ENCODE peak calls at places on chromosomes 1 and 21, in ten cellular contexts. One of them, this sample, is unnamed.

GRCh38 chr1:171087896-171088295 is 2.8 kb upstream of the FMO3 start:
- ATAC-seq in IMR-90: no peak
- ATAC-seq in gastrocnemius medialis: no peak
- ATAC-seq in lung: no peak
- ATAC-seq in psoas muscle: no peak
- ATAC-seq in RWPE2: no peak
- ATAC-seq in A549: no peak
- ATAC-seq in pancreas: no peak
- ATAC-seq in upper lobe of right lung: no peak
- ATAC-seq in heart right ventricle: no peak
- ATAC-seq in this sample: no peak

GRCh38 chr21:36186506-36187399 is 30.1 kb downstream of the DOP1B start:
- ATAC-seq in upper lobe of right lung: peak
- ATAC-seq in psoas muscle: no peak
- ATAC-seq in A549: no peak
- ATAC-seq in gastrocnemius medialis: no peak
- ATAC-seq in IMR-90: no peak
- ATAC-seq in lung: no peak
- ATAC-seq in pancreas: no peak
- ATAC-seq in heart right ventricle: peak
- ATAC-seq in RWPE2: no peak
- ATAC-seq in this sample: no peak

GRCh38 chr1:226643701-226644540 is 95.2 kb downstream of the ITPKB start:
- ATAC-seq in gastrocnemius medialis: no peak
- ATAC-seq in pancreas: no peak
- ATAC-seq in IMR-90: no peak
- ATAC-seq in psoas muscle: no peak
- ATAC-seq in upper lobe of right lung: peak
- ATAC-seq in RWPE2: no peak
- ATAC-seq in A549: no peak
- ATAC-seq in lung: no peak
- ATAC-seq in heart right ventricle: no peak
- ATAC-seq in this sample: no peak

GRCh38 chr21:20451051-20451450 is 547.2 kb upstream of the NCAM2 start:
- ATAC-seq in psoas muscle: no peak
- ATAC-seq in gastrocnemius medialis: no peak
- ATAC-seq in upper lobe of right lung: no peak
- ATAC-seq in RWPE2: peak
- ATAC-seq in heart right ventricle: no peak
- ATAC-seq in lung: no peak
- ATAC-seq in pancreas: peak
- ATAC-seq in A549: no peak
- ATAC-seq in IMR-90: no peak
- ATAC-seq in this sample: no peak

GRCh38 chr1:3161130-3161840 is 92.3 kb downstream of the PRDM16 start:
- ATAC-seq in heart right ventricle: no peak
- ATAC-seq in A549: no peak
- ATAC-seq in RWPE2: no peak
- ATAC-seq in upper lobe of right lung: no peak
- ATAC-seq in gastrocnemius medialis: no peak
- ATAC-seq in lung: no peak
- ATAC-seq in pancreas: no peak
- ATAC-seq in psoas muscle: no peak
- ATAC-seq in IMR-90: no peak
- ATAC-seq in this sample: no peak

GRCh38 chr1:21742578-21742977 is 40.4 kb downstream of the USP48 start:
- ATAC-seq in RWPE2: no peak
- ATAC-seq in IMR-90: peak
- ATAC-seq in gastrocnemius medialis: peak
- ATAC-seq in pancreas: no peak
- ATAC-seq in psoas muscle: no peak
- ATAC-seq in upper lobe of right lung: no peak
- ATAC-seq in heart right ventricle: no peak
- ATAC-seq in lung: no peak
- ATAC-seq in A549: no peak
- ATAC-seq in this sample: no peak

GRCh38 chr1:218785928-218786327 is 387.8 kb upstream of the LYPLAL1 start:
- ATAC-seq in heart right ventricle: no peak
- ATAC-seq in pancreas: peak
- ATAC-seq in lung: no peak
- ATAC-seq in IMR-90: no peak
- ATAC-seq in RWPE2: no peak
- ATAC-seq in gastrocnemius medialis: peak
- ATAC-seq in upper lobe of right lung: no peak
- ATAC-seq in A549: no peak
- ATAC-seq in psoas muscle: peak
- ATAC-seq in this sample: peak

GRCh38 chr1:12369258-12369657 is 139.4 kb downstream of the VPS13D start:
- ATAC-seq in upper lobe of right lung: no peak
- ATAC-seq in IMR-90: no peak
- ATAC-seq in psoas muscle: no peak
- ATAC-seq in A549: no peak
- ATAC-seq in gastrocnemius medialis: no peak
- ATAC-seq in lung: no peak
- ATAC-seq in RWPE2: no peak
- ATAC-seq in heart right ventricle: no peak
- ATAC-seq in pancreas: no peak
- ATAC-seq in this sample: no peak

GRCh38 chr1:10814954-10815862 is 18.8 kb upstream of the CASZ1 start:
- ATAC-seq in lung: no peak
- ATAC-seq in heart right ventricle: no peak
- ATAC-seq in RWPE2: no peak
- ATAC-seq in psoas muscle: no peak
- ATAC-seq in upper lobe of right lung: peak
- ATAC-seq in IMR-90: no peak
- ATAC-seq in A549: no peak
- ATAC-seq in gastrocnemius medialis: no peak
- ATAC-seq in pancreas: peak
- ATAC-seq in this sample: no peak

GRCh38 chr1:172239894-172240293 is 180.6 kb upstream of the C1orf105 start:
- ATAC-seq in RWPE2: no peak
- ATAC-seq in lung: no peak
- ATAC-seq in gastrocnemius medialis: no peak
- ATAC-seq in A549: no peak
- ATAC-seq in psoas muscle: no peak
- ATAC-seq in upper lobe of right lung: peak
- ATAC-seq in IMR-90: no peak
- ATAC-seq in heart right ventricle: no peak
- ATAC-seq in pancreas: no peak
- ATAC-seq in this sample: no peak

GRCh38 chr21:38474796-38475195 is 23.5 kb downstream of the ERG start:
- ATAC-seq in IMR-90: no peak
- ATAC-seq in lung: no peak
- ATAC-seq in gastrocnemius medialis: no peak
- ATAC-seq in A549: no peak
- ATAC-seq in pancreas: no peak
- ATAC-seq in RWPE2: no peak
- ATAC-seq in upper lobe of right lung: no peak
- ATAC-seq in heart right ventricle: no peak
- ATAC-seq in psoas muscle: no peak
- ATAC-seq in this sample: no peak

GRCh38 chr1:19374402-19374801 is 62.3 kb downstream of the SLC66A1 start:
- ATAC-seq in pancreas: no peak
- ATAC-seq in A549: peak
- ATAC-seq in upper lobe of right lung: no peak
- ATAC-seq in lung: no peak
- ATAC-seq in RWPE2: peak
- ATAC-seq in psoas muscle: no peak
- ATAC-seq in gastrocnemius medialis: no peak
- ATAC-seq in heart right ventricle: no peak
- ATAC-seq in IMR-90: peak
- ATAC-seq in this sample: no peak

GRCh38 chr1:31912839-31913239 is 25.3 kb downstream of the PTP4A2 start:
- ATAC-seq in psoas muscle: no peak
- ATAC-seq in A549: no peak
- ATAC-seq in gastrocnemius medialis: no peak
- ATAC-seq in lung: no peak
- ATAC-seq in upper lobe of right lung: no peak
- ATAC-seq in pancreas: no peak
- ATAC-seq in IMR-90: no peak
- ATAC-seq in RWPE2: no peak
- ATAC-seq in heart right ventricle: no peak
- ATAC-seq in this sample: no peak

GRCh38 chr1:74512516-74512915 is at the start of gene LRRC53:
- ATAC-seq in gastrocnemius medialis: no peak
- ATAC-seq in pancreas: no peak
- ATAC-seq in A549: no peak
- ATAC-seq in IMR-90: no peak
- ATAC-seq in lung: no peak
- ATAC-seq in RWPE2: no peak
- ATAC-seq in psoas muscle: no peak
- ATAC-seq in heart right ventricle: peak
- ATAC-seq in upper lobe of right lung: no peak
- ATAC-seq in this sample: no peak

GRCh38 chr21:46665566-46665965 is 30.1 kb downstream of the PRMT2 start:
- ATAC-seq in IMR-90: no peak
- ATAC-seq in psoas muscle: no peak
- ATAC-seq in pancreas: no peak
- ATAC-seq in upper lobe of right lung: no peak
- ATAC-seq in lung: no peak
- ATAC-seq in heart right ventricle: no peak
- ATAC-seq in gastrocnemius medialis: no peak
- ATAC-seq in A549: no peak
- ATAC-seq in RWPE2: no peak
- ATAC-seq in this sample: no peak

GRCh38 chr1:205108464-205108863 is 13.3 kb downstream of the RBBP5 start:
- ATAC-seq in A549: no peak
- ATAC-seq in heart right ventricle: no peak
- ATAC-seq in IMR-90: peak
- ATAC-seq in psoas muscle: no peak
- ATAC-seq in gastrocnemius medialis: no peak
- ATAC-seq in upper lobe of right lung: no peak
- ATAC-seq in RWPE2: no peak
- ATAC-seq in lung: no peak
- ATAC-seq in pancreas: no peak
- ATAC-seq in this sample: no peak
- H3K27ac ChIP-seq in A549: no peak
- H3K27ac ChIP-seq in heart right ventricle: no peak
- H3K27ac ChIP-seq in IMR-90: no peak
- H3K27ac ChIP-seq in psoas muscle: no peak
- H3K27ac ChIP-seq in gastrocnemius medialis: no peak
- H3K27ac ChIP-seq in upper lobe of right lung: no peak
- H3K27ac ChIP-seq in RWPE2: no peak
- H3K27ac ChIP-seq in lung: no peak
- H3K27ac ChIP-seq in pancreas: no peak
- H3K27ac ChIP-seq in this sample: no peak

GRCh38 chr1:161209790-161210409 is 5.2 kb upstream of the FCER1G start:
- ATAC-seq in lung: peak
- ATAC-seq in RWPE2: peak
- ATAC-seq in gastrocnemius medialis: peak
- ATAC-seq in upper lobe of right lung: peak
- ATAC-seq in IMR-90: peak
- ATAC-seq in A549: peak
- ATAC-seq in psoas muscle: peak
- ATAC-seq in heart right ventricle: peak
- ATAC-seq in pancreas: peak
- ATAC-seq in this sample: peak
- TF ChIP-seq CTCF in lung: peak
- TF ChIP-seq CTCF in RWPE2: peak
- TF ChIP-seq CTCF in gastrocnemius medialis: peak
- TF ChIP-seq CTCF in upper lobe of right lung: peak
- TF ChIP-seq CTCF in IMR-90: peak
- TF ChIP-seq CTCF in A549: peak
- TF ChIP-seq CTCF in psoas muscle: peak
- TF ChIP-seq CTCF in heart right ventricle: peak
- TF ChIP-seq CTCF in pancreas: peak
- TF ChIP-seq CTCF in this sample: peak

DNA sequence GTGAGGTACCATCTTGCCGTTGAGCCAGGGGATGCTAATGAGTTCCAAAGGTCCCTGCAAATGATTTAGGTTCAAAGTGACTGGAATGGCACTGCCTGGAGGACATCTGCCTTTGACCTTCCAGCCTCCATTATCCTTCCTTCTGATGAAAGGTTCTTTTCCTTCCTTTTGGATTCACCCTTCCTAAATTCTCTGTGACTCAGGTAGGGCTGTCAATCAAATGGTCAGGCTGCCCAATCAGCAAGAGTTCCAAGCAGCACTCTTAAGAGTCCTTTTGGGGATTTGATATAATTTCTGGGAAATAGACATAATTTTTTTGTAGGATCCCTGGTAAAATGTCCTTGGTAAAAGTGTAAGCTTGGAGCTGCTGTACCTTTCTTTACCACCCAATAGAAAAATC is 58.8 kb upstream of the LMO4 start:
- ATAC-seq in psoas muscle: no peak
- ATAC-seq in heart right ventricle: no peak
- ATAC-seq in RWPE2: no peak
- ATAC-seq in lung: no peak
- ATAC-seq in upper lobe of right lung: no peak
- ATAC-seq in IMR-90: no peak
- ATAC-seq in gastrocnemius medialis: no peak
- ATAC-seq in A549: no peak
- ATAC-seq in pancreas: no peak
- ATAC-seq in this sample: no peak
- H3K27ac ChIP-seq in psoas muscle: no peak
- H3K27ac ChIP-seq in heart right ventricle: no peak
- H3K27ac ChIP-seq in RWPE2: no peak
- H3K27ac ChIP-seq in lung: no peak
- H3K27ac ChIP-seq in upper lobe of right lung: no peak
- H3K27ac ChIP-seq in IMR-90: no peak
- H3K27ac ChIP-seq in gastrocnemius medialis: no peak
- H3K27ac ChIP-seq in A549: no peak
- H3K27ac ChIP-seq in pancreas: no peak
- H3K27ac ChIP-seq in this sample: no peak

GRCh38 chr1:14435368-14436023 is 163.0 kb upstream of the KAZN start:
- ATAC-seq in upper lobe of right lung: peak
- ATAC-seq in RWPE2: no peak
- ATAC-seq in IMR-90: no peak
- ATAC-seq in pancreas: peak
- ATAC-seq in gastrocnemius medialis: no peak
- ATAC-seq in lung: no peak
- ATAC-seq in A549: peak
- ATAC-seq in psoas muscle: no peak
- ATAC-seq in heart right ventricle: no peak
- ATAC-seq in this sample: no peak
- TF ChIP-seq CTCF in upper lobe of right lung: no peak
- TF ChIP-seq CTCF in RWPE2: no peak
- TF ChIP-seq CTCF in IMR-90: no peak
- TF ChIP-seq CTCF in pancreas: no peak
- TF ChIP-seq CTCF in gastrocnemius medialis: no peak
- TF ChIP-seq CTCF in lung: no peak
- TF ChIP-seq CTCF in A549: no peak
- TF ChIP-seq CTCF in psoas muscle: no peak
- TF ChIP-seq CTCF in heart right ventricle: no peak
- TF ChIP-seq CTCF in this sample: no peak

This sample was measured in gastroesophageal sphincter.